ENCODE peak calls at places on chromosomes 1 and 21, in six cellular contexts. One of them, this sample, is unnamed.

GRCh38 chr1:234231061-234231892 is 142.0 kb upstream of the COA6 start:
- DNase-seq in mesendoderm: no peak
- DNase-seq in neuronal stem cell: no peak
- DNase-seq in mesenchymal stem cell: no peak
- DNase-seq in H9: peak
- DNase-seq in IMR-90: no peak
- DNase-seq in this sample: no peak

GRCh38 chr1:214270097-214270635 is 10.8 kb upstream of the SMYD2 start:
- DNase-seq in mesendoderm: no peak
- DNase-seq in neuronal stem cell: no peak
- DNase-seq in mesenchymal stem cell: no peak
- DNase-seq in H9: no peak
- DNase-seq in IMR-90: no peak
- DNase-seq in this sample: no peak

GRCh38 chr1:154912755-154913154 is 23.8 kb downstream of the PMVK start:
- DNase-seq in mesendoderm: no peak
- DNase-seq in neuronal stem cell: no peak
- DNase-seq in mesenchymal stem cell: no peak
- DNase-seq in H9: no peak
- DNase-seq in IMR-90: no peak
- DNase-seq in this sample: no peak

GRCh38 chr1:41672641-41673313 is 188.3 kb upstream of the EDN2 start:
- DNase-seq in mesendoderm: no peak
- DNase-seq in neuronal stem cell: no peak
- DNase-seq in mesenchymal stem cell: no peak
- DNase-seq in H9: no peak
- DNase-seq in IMR-90: peak
- DNase-seq in this sample: no peak

GRCh38 chr21:45552696-45553391 is 10.6 kb upstream of the SLC19A1 start:
- DNase-seq in mesendoderm: no peak
- DNase-seq in neuronal stem cell: no peak
- DNase-seq in mesenchymal stem cell: no peak
- DNase-seq in H9: peak
- DNase-seq in IMR-90: no peak
- DNase-seq in this sample: no peak

GRCh38 chr1:217275617-217276398 is 355.1 kb downstream of the GPATCH2 start:
- DNase-seq in mesendoderm: no peak
- DNase-seq in neuronal stem cell: no peak
- DNase-seq in mesenchymal stem cell: peak
- DNase-seq in H9: no peak
- DNase-seq in IMR-90: peak
- DNase-seq in this sample: no peak

GRCh38 chr1:20430355-20431290 is 55.4 kb downstream of the CAMK2N1 start:
- DNase-seq in mesendoderm: peak
- DNase-seq in neuronal stem cell: peak
- DNase-seq in mesenchymal stem cell: peak
- DNase-seq in H9: peak
- DNase-seq in IMR-90: peak
- DNase-seq in this sample: peak

GRCh38 chr1:93346472-93346991 is 825 bp downstream of the DR1 start:
- DNase-seq in mesendoderm: peak
- DNase-seq in neuronal stem cell: peak
- DNase-seq in mesenchymal stem cell: peak
- DNase-seq in H9: no peak
- DNase-seq in IMR-90: peak
- DNase-seq in this sample: no peak

GRCh38 chr1:201280884-201281283 is 2.4 kb upstream of the PKP1 start:
- DNase-seq in mesendoderm: no peak
- DNase-seq in neuronal stem cell: no peak
- DNase-seq in mesenchymal stem cell: no peak
- DNase-seq in H9: no peak
- DNase-seq in IMR-90: no peak
- DNase-seq in this sample: no peak

GRCh38 chr1:32757213-32757895 is 54.8 kb upstream of the SYNC start:
- DNase-seq in mesendoderm: peak
- DNase-seq in neuronal stem cell: no peak
- DNase-seq in mesenchymal stem cell: no peak
- DNase-seq in H9: no peak
- DNase-seq in IMR-90: no peak
- DNase-seq in this sample: no peak

GRCh38 chr1:86705633-86705985 is 1.2 kb downstream of the SH3GLB1 start:
- DNase-seq in mesendoderm: no peak
- DNase-seq in neuronal stem cell: no peak
- DNase-seq in mesenchymal stem cell: peak
- DNase-seq in H9: no peak
- DNase-seq in IMR-90: no peak
- DNase-seq in this sample: no peak
- H2BK15ac ChIP-seq in mesendoderm: no peak
- H2BK15ac ChIP-seq in neuronal stem cell: no peak
- H2BK15ac ChIP-seq in mesenchymal stem cell: no peak
- H2BK15ac ChIP-seq in H9: no peak
- H2BK15ac ChIP-seq in IMR-90: no peak
- H2BK15ac ChIP-seq in this sample: no peak

DNA sequence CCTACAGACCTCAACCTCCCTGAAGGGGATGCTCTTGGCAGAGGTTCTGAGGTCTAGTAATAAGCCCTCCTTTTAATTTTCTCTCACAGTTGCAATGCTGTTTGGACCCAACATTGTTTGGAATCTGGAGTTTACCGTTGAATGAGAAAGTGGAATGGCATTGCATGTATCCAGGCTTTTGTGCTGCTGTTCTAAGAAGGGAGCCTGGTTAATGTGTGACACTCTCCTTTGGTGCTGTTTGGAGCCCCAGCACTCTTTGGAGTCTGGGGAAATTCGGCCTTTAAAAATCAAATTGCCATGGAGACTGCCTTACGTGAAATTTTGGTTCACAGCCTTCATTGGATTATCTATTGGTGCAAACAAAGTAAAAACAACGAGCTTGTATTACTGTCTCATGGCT is 23.7 kb upstream of the TMEM61 start:
- DNase-seq in mesendoderm: no peak
- DNase-seq in neuronal stem cell: no peak
- DNase-seq in mesenchymal stem cell: no peak
- DNase-seq in H9: no peak
- DNase-seq in IMR-90: no peak
- DNase-seq in this sample: no peak
- H2BK15ac ChIP-seq in mesendoderm: no peak
- H2BK15ac ChIP-seq in neuronal stem cell: no peak
- H2BK15ac ChIP-seq in mesenchymal stem cell: no peak
- H2BK15ac ChIP-seq in H9: no peak
- H2BK15ac ChIP-seq in IMR-90: no peak
- H2BK15ac ChIP-seq in this sample: no peak

GRCh38 chr1:5980314-5981008 is 11.8 kb downstream of the NPHP4 start:
- DNase-seq in mesendoderm: peak
- DNase-seq in neuronal stem cell: peak
- DNase-seq in mesenchymal stem cell: peak
- DNase-seq in H9: peak
- DNase-seq in IMR-90: peak
- DNase-seq in this sample: peak

GRCh38 chr1:5981009-5981380 is 11.2 kb downstream of the NPHP4 start:
- DNase-seq in mesendoderm: no peak
- DNase-seq in neuronal stem cell: no peak
- DNase-seq in mesenchymal stem cell: no peak
- DNase-seq in H9: no peak
- DNase-seq in IMR-90: no peak
- DNase-seq in this sample: no peak

GRCh38 chr1:5982868-5983267 is 9.4 kb downstream of the NPHP4 start:
- DNase-seq in mesendoderm: no peak
- DNase-seq in neuronal stem cell: no peak
- DNase-seq in mesenchymal stem cell: peak
- DNase-seq in H9: no peak
- DNase-seq in IMR-90: no peak
- DNase-seq in this sample: no peak

GRCh38 chr1:5983361-5984103 is 8.7 kb downstream of the NPHP4 start:
- DNase-seq in mesendoderm: no peak
- DNase-seq in neuronal stem cell: no peak
- DNase-seq in mesenchymal stem cell: peak
- DNase-seq in H9: no peak
- DNase-seq in IMR-90: peak
- DNase-seq in this sample: no peak

DNA sequence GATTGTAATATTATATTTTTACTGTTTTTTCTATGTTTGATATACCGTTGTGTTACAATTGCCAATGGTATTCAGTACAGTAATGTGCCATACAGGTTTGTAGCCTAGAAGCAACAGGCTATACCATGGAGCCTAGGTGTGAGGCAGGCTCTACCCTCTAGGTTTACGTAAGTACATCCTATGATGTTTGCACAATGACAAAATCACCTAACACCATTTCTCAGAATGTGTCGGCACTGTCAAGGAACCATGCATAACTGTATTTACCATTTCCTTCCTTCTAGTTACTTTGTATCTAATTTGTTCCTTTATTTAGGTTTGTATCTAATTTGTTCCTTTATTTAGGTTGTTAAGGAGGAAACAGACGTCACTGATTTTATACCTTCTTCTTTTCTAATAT is 9.9 kb downstream of the NPHP4 start:
- DNase-seq in mesendoderm: no peak
- DNase-seq in neuronal stem cell: no peak
- DNase-seq in mesenchymal stem cell: no peak
- DNase-seq in H9: no peak
- DNase-seq in IMR-90: no peak
- DNase-seq in this sample: no peak
- H2BK15ac ChIP-seq in mesendoderm: no peak
- H2BK15ac ChIP-seq in neuronal stem cell: no peak
- H2BK15ac ChIP-seq in mesenchymal stem cell: no peak
- H2BK15ac ChIP-seq in H9: no peak
- H2BK15ac ChIP-seq in IMR-90: no peak
- H2BK15ac ChIP-seq in this sample: no peak

DNA sequence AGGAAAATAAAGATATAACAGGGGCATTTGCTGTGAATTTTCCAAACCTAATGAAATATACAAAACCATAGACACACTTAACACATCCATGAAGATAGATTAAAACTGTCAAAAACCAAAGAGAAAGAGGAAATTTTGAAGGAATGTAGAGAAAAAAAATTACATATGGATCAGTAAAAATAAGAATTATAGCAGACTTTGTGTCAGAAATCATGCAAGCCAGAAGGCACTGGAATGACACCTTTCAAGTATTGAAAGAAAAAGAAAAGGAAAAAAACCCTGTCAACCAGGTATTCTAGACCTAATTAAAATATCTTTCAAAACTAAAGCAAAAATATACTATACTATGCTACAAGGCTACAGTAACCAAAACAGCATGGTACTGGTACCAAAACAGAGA is 125.8 kb upstream of the PALMD start:
- DNase-seq in mesendoderm: no peak
- DNase-seq in neuronal stem cell: no peak
- DNase-seq in mesenchymal stem cell: no peak
- DNase-seq in H9: no peak
- DNase-seq in IMR-90: no peak
- DNase-seq in this sample: no peak
- H2BK15ac ChIP-seq in mesendoderm: no peak
- H2BK15ac ChIP-seq in neuronal stem cell: no peak
- H2BK15ac ChIP-seq in mesenchymal stem cell: no peak
- H2BK15ac ChIP-seq in H9: no peak
- H2BK15ac ChIP-seq in IMR-90: no peak
- H2BK15ac ChIP-seq in this sample: no peak

GRCh38 chr1:74812180-74812541 is 79.2 kb downstream of the TYW3 start:
- DNase-seq in mesendoderm: no peak
- DNase-seq in neuronal stem cell: no peak
- DNase-seq in mesenchymal stem cell: no peak
- DNase-seq in H9: no peak
- DNase-seq in IMR-90: no peak
- DNase-seq in this sample: no peak
- H2BK15ac ChIP-seq in mesendoderm: no peak
- H2BK15ac ChIP-seq in neuronal stem cell: no peak
- H2BK15ac ChIP-seq in mesenchymal stem cell: no peak
- H2BK15ac ChIP-seq in H9: no peak
- H2BK15ac ChIP-seq in IMR-90: no peak
- H2BK15ac ChIP-seq in this sample: no peak

GRCh38 chr21:41803316-41803715 is 36.5 kb upstream of the RIPK4 start:
- DNase-seq in mesendoderm: no peak
- DNase-seq in neuronal stem cell: no peak
- DNase-seq in mesenchymal stem cell: no peak
- DNase-seq in H9: no peak
- DNase-seq in IMR-90: no peak
- DNase-seq in this sample: no peak
- H2BK15ac ChIP-seq in mesendoderm: no peak
- H2BK15ac ChIP-seq in neuronal stem cell: no peak
- H2BK15ac ChIP-seq in mesenchymal stem cell: no peak
- H2BK15ac ChIP-seq in H9: no peak
- H2BK15ac ChIP-seq in IMR-90: no peak
- H2BK15ac ChIP-seq in this sample: no peak

This sample was measured in H1.